ENCODE peak calls at places on chromosome 7, in six cellular contexts. H is activated T-cell treated with anti-CD3 and anti-CD28 coated beads, Interleukin-2, amount 50 U/mL, for 4 hours; Q is KG1; I is tibial artery; P is amniotic stem cell; J is RCC 7860. O is an unnamed sample.

GRCh38 chr7:18177815-18178660 is 150.4 kb upstream of the PRPS1L1 start:
- DNase-seq in H (no peak), Q (peak), I (no peak), P (no peak), J (no peak), O (peak)

GRCh38 chr7:84642611-84643010 is 448.0 kb upstream of the SEMA3A start:
- DNase-seq in H (no peak), Q (no peak), I (no peak), P (no peak), J (no peak), O (no peak)

GRCh38 chr7:102318482-102318971 is 31.9 kb downstream of the SH2B2 start:
- DNase-seq in H (no peak), Q (no peak), I (no peak), P (no peak), J (no peak), O (peak)

GRCh38 chr7:84248267-84248666 is 53.7 kb upstream of the SEMA3A start:
- DNase-seq in H (no peak), Q (no peak), I (no peak), P (no peak), J (peak), O (peak)

GRCh38 chr7:47508389-47509380 is 73.2 kb downstream of the TNS3 start:
- DNase-seq in H (no peak), Q (no peak), I (peak), P (no peak), J (peak), O (no peak)

GRCh38 chr7:115004121-115004520 is 82.2 kb downstream of the MDFIC start:
- DNase-seq in H (no peak), Q (no peak), I (no peak), P (no peak), J (no peak), O (no peak)

GRCh38 chr7:69603351-69603750 is 5.1 kb downstream of the AUTS2 start:
- DNase-seq in H (no peak), Q (no peak), I (no peak), P (no peak), J (no peak), O (no peak)

GRCh38 chr7:220151-220841 is 27.9 kb downstream of the FAM20C start:
- DNase-seq in H (no peak), Q (no peak), I (no peak), P (no peak), J (no peak), O (no peak)

GRCh38 chr7:1326511-1326785 is 93.8 kb downstream of the UNCX start:
- DNase-seq in H (no peak), Q (no peak), I (no peak), P (no peak), J (no peak), O (no peak)

GRCh38 chr7:140876519-140877248 is 48.0 kb downstream of the BRAF start:
- DNase-seq in H (no peak), Q (no peak), I (no peak), P (no peak), J (peak), O (peak)

GRCh38 chr7:81833401-81833800 is 63.6 kb upstream of the HGF start:
- DNase-seq in H (no peak), Q (no peak), I (no peak), P (no peak), J (no peak), O (peak)

GRCh38 chr7:132580717-132581285 is 4.5 kb upstream of the PLXNA4 start:
- DNase-seq in H (peak), Q (peak), I (peak), P (peak), J (peak), O (peak)

GRCh38 chr7:94478648-94479214 is 30.9 kb upstream of the CASD1 start:
- DNase-seq in H (no peak), Q (no peak), I (no peak), P (no peak), J (no peak), O (no peak)

GRCh38 chr7:155412416-155413253 is 45.3 kb upstream of the EN2 start:
- DNase-seq in H (peak), Q (peak), I (no peak), P (no peak), J (no peak), O (peak)

GRCh38 chr7:149714910-149715471 is 58.4 kb downstream of the ZNF467 start:
- DNase-seq in H (peak), Q (no peak), I (no peak), P (no peak), J (no peak), O (no peak)

GRCh38 chr7:602341-603141 is 82.9 kb upstream of the PDGFA start:
- DNase-seq in H (peak), Q (no peak), I (no peak), P (no peak), J (no peak), O (no peak)

GRCh38 chr7:151057038-151057736 is 510 bp downstream of the CDK5 start:
- DNase-seq in H (no peak), Q (no peak), I (no peak), P (no peak), J (no peak), O (no peak)

GRCh38 chr7:2165610-2166594 is 66.8 kb downstream of the MAD1L1 start:
- DNase-seq in H (no peak), Q (no peak), I (no peak), P (no peak), J (no peak), O (no peak)

GRCh38 chr7:36863901-36864701 is 139.8 kb upstream of the AOAH start:
- DNase-seq in H (no peak), Q (no peak), I (no peak), P (no peak), J (no peak), O (no peak)

GRCh38 chr7:70131807-70132565 is 533.7 kb downstream of the AUTS2 start:
- DNase-seq in H (no peak), Q (no peak), I (no peak), P (no peak), J (no peak), O (no peak)

GRCh38 chr7:47819054-47819920 is 129.0 kb downstream of the PKD1L1 start:
- DNase-seq in H (peak), Q (peak), I (peak), P (peak), J (peak), O (peak)

GRCh38 chr7:957418-958220 is 3.1 kb upstream of the ADAP1 start:
- DNase-seq in H (no peak), Q (no peak), I (peak), P (no peak), J (no peak), O (no peak)

GRCh38 chr7:95549818-95550529 is 46.3 kb downstream of the PDK4 start:
- DNase-seq in H (no peak), Q (no peak), I (peak), P (no peak), J (peak), O (peak)

GRCh38 chr7:24894670-24895221 is 85.2 kb downstream of the OSBPL3 start:
- DNase-seq in H (no peak), Q (no peak), I (no peak), P (no peak), J (no peak), O (no peak)

GRCh38 chr7:142898377-142899235 is 13.1 kb upstream of the TRPV6 start:
- DNase-seq in H (no peak), Q (no peak), I (no peak), P (no peak), J (no peak), O (no peak)

GRCh38 chr7:125934539-125934938 is 1004.9 kb upstream of the POT1 start:
- DNase-seq in H (no peak), Q (no peak), I (no peak), P (no peak), J (peak), O (no peak)

GRCh38 chr7:30459591-30460245 is 18.9 kb downstream of the NOD1 start:
- DNase-seq in H (no peak), Q (no peak), I (peak), P (peak), J (peak), O (peak)

GRCh38 chr7:105149827-105150226 is 135.8 kb downstream of the KMT2E start:
- DNase-seq in H (no peak), Q (no peak), I (no peak), P (no peak), J (no peak), O (peak)

GRCh38 chr7:5005066-5005465 is 40.6 kb upstream of the RBAK start:
- DNase-seq in H (no peak), Q (no peak), I (no peak), P (no peak), J (no peak), O (peak)

GRCh38 chr7:117250801-117251200 is 72.1 kb downstream of the WNT2 start:
- DNase-seq in H (no peak), Q (no peak), I (no peak), P (no peak), J (no peak), O (peak)

GRCh38 chr7:105131033-105131656 is 117.1 kb downstream of the KMT2E start:
- DNase-seq in H (no peak), Q (no peak), I (no peak), P (no peak), J (no peak), O (peak)

GRCh38 chr7:111264111-111264868 is 173.4 kb downstream of the LRRN3 start:
- DNase-seq in H (no peak), Q (no peak), I (no peak), P (no peak), J (no peak), O (no peak)

GRCh38 chr7:1749864-1750466 is 79.9 kb downstream of the ELFN1 start:
- DNase-seq in H (no peak), Q (no peak), I (no peak), P (no peak), J (peak), O (no peak)

O was measured in cardiac fibroblast.